ENCODE peak calls at places on chromosomes 12 and 14, in eight cellular contexts. D is COR-L47; Y is Caki2; V is iris pigment epithelial cell; W is WERI-Rb-1; B is stimulated activated CD4-positive, alpha-beta T cell treated with anti-CD3 and anti-CD28 coated beads, Interleukin-4, amount 100 ng/mL, for 24 hours; N is amniotic stem cell; P is NCI-H146. H is an unnamed sample.

GRCh38 chr12:106080786-106081185 is 58.0 kb downstream of the NUAK1 start:
- DNase-seq in D (no peak), Y (no peak), V (no peak), W (no peak), B (no peak), N (no peak), P (no peak), H (no peak)

GRCh38 chr12:94172031-94172430 is 23.7 kb downstream of the PLXNC1 start:
- DNase-seq in D (no peak), Y (no peak), V (peak), W (no peak), B (peak), N (no peak), P (no peak), H (no peak)

GRCh38 chr12:49659753-49660152 is 36.4 kb downstream of the PRPF40B start:
- DNase-seq in D (no peak), Y (no peak), V (no peak), W (no peak), B (no peak), N (no peak), P (no peak), H (no peak)

GRCh38 chr12:76698966-76699365 is 64.9 kb upstream of the ZDHHC17 start:
- DNase-seq in D (peak), Y (no peak), V (no peak), W (no peak), B (no peak), N (no peak), P (peak), H (no peak)

GRCh38 chr12:67545298-67545697 is 103.2 kb upstream of the DYRK2 start:
- DNase-seq in D (no peak), Y (no peak), V (no peak), W (no peak), B (no peak), N (no peak), P (no peak), H (no peak)

GRCh38 chr12:66692170-66692569 is 13.3 kb upstream of the GRIP1 start:
- DNase-seq in D (no peak), Y (no peak), V (no peak), W (no peak), B (no peak), N (no peak), P (no peak), H (no peak)

GRCh38 chr12:109888179-109889020 is 8.1 kb upstream of the GLTP start:
- DNase-seq in D (no peak), Y (peak), V (peak), W (no peak), B (peak), N (peak), P (no peak), H (no peak)

GRCh38 chr14:77014004-77014604 is 14.4 kb downstream of the IRF2BPL start:
- DNase-seq in D (no peak), Y (no peak), V (peak), W (no peak), B (no peak), N (no peak), P (no peak), H (peak)

GRCh38 chr12:124720687-124721500 is 142.8 kb downstream of the SCARB1 start:
- DNase-seq in D (peak), Y (peak), V (peak), W (peak), B (no peak), N (no peak), P (peak), H (no peak)

GRCh38 chr12:56763753-56764657 is 881 bp downstream of the HSD17B6 start:
- DNase-seq in D (no peak), Y (no peak), V (peak), W (no peak), B (no peak), N (no peak), P (no peak), H (no peak)

GRCh38 chr14:83607682-83608081 is 1922.3 kb upstream of the FLRT2 start:
- DNase-seq in D (no peak), Y (no peak), V (no peak), W (no peak), B (no peak), N (no peak), P (no peak), H (no peak)

GRCh38 chr12:118773956-118774723 is 207.2 kb upstream of the SRRM4 start:
- DNase-seq in D (peak), Y (no peak), V (no peak), W (no peak), B (no peak), N (no peak), P (peak), H (peak)

GRCh38 chr14:93301821-93302447 is 30.9 kb downstream of the BTBD7 start:
- DNase-seq in D (no peak), Y (peak), V (peak), W (no peak), B (no peak), N (no peak), P (no peak), H (no peak)

H was measured in globus pallidus.